ENCODE peak calls at places on chromosomes 11 and 22, in ten cellular contexts. V is HCT116, W is heart right ventricle, J is hepatocyte, E is SK-N-SH, G is HepG2, D is stomach, P is HAP-1, A is A549, K is fibroblast of lung. Q is an unnamed sample.

GRCh38 chr11:116946414-116946813 is 109.0 kb upstream of the APOA1 start:
- DNase-seq in E (no peak), V (no peak), K (peak; percentile 52), A (peak; percentile 6), G (no peak), D (no peak), W (no peak), P (no peak), J (no peak), Q (no peak)

GRCh38 chr22:45341503-45341902 is 31.8 kb downstream of the FAM118A start:
- DNase-seq in E (no peak), D (no peak), P (no peak), W (peak; percentile 26), A (no peak), K (no peak), V (no peak), G (no peak), J (no peak), Q (peak; percentile 18)

GRCh38 chr11:119783466-119784400 is 54.7 kb upstream of the NECTIN1 start:
- DNase-seq in W (no peak), E (no peak), A (no peak), G (no peak), P (no peak), D (no peak), K (peak; percentile 70), V (no peak), J (no peak), Q (no peak)

GRCh38 chr11:134545521-134545920 is 133.5 kb upstream of the B3GAT1 start:
- DNase-seq in W (no peak), A (no peak), V (no peak), D (no peak), J (no peak), G (no peak), P (no peak), E (no peak), K (no peak), Q (peak; percentile 2)

GRCh38 chr22:37549704-37550059 is 10.6 kb upstream of the CDC42EP1 start:
- DNase-seq in K (peak; percentile 74), J (peak; percentile 64), A (no peak), W (no peak), D (peak; percentile 90), P (no peak), E (peak; percentile 62), V (no peak), G (no peak), Q (peak; percentile 63)

GRCh38 chr11:20131744-20132666 is 28.3 kb downstream of the DBX1 start:
- DNase-seq in G (peak; percentile 35), W (peak; percentile 45), P (peak; percentile 78), K (peak; percentile 63), A (peak; percentile 70), J (peak; percentile 76), V (no peak), D (peak; percentile 68), E (peak; percentile 47), Q (peak; percentile 78)

GRCh38 chr11:116852261-116853125 is 15.1 kb upstream of the APOA1 start:
- DNase-seq in E (no peak), W (no peak), J (peak; percentile 58), A (no peak), D (no peak), P (no peak), G (no peak), V (no peak), K (peak; percentile 56), Q (peak; percentile 47)

GRCh38 chr11:12397953-12398352 is 20.6 kb downstream of the PARVA start:
- DNase-seq in P (no peak), D (no peak), E (no peak), G (no peak), A (peak; percentile 50), W (peak; percentile 62), K (peak; percentile 99), V (no peak), J (peak; percentile 40), Q (no peak)

GRCh38 chr11:35031869-35032268 is 107.1 kb upstream of the CD44 start:
- DNase-seq in D (no peak), V (no peak), G (no peak), P (no peak), K (no peak), W (no peak), E (no peak), J (no peak), A (no peak), Q (no peak)

GRCh38 chr11:42906226-42906625 is 405.6 kb upstream of the API5 start:
- DNase-seq in K (no peak), G (no peak), V (no peak), E (no peak), P (no peak), A (no peak), J (no peak), D (no peak), W (no peak), Q (no peak)

GRCh38 chr11:115298613-115299012 is 205.6 kb downstream of the CADM1 start:
- DNase-seq in G (no peak), E (no peak), D (no peak), P (no peak), K (no peak), V (no peak), W (peak; percentile 24), A (no peak), J (no peak), Q (no peak)

GRCh38 chr11:76678316-76678715 is 7.8 kb upstream of the LRRC32 start:
- DNase-seq in D (no peak), K (no peak), P (no peak), G (no peak), W (no peak), V (no peak), A (no peak), J (no peak), E (no peak), Q (no peak)

GRCh38 chr22:37244114-37244921 is at the start of gene RAC2:
- DNase-seq in G (no peak), E (peak; percentile 57), P (peak; percentile 71), J (peak; percentile 64), A (no peak), V (peak; percentile 51), K (peak; percentile 63), D (peak; percentile 78), W (peak; percentile 42), Q (peak; percentile 50)

GRCh38 chr11:8719260-8720190 is 36.9 kb downstream of the RPL27A start:
- DNase-seq in W (peak; percentile 53), E (no peak), D (no peak), P (no peak), V (peak; percentile 76), G (peak; percentile 48), J (peak; percentile 70), K (peak; percentile 98), A (peak; percentile 70), Q (no peak)
- H3K4me1 ChIP-seq in W (peaks cover 82% of the 10 kb centered on the region), E (peaks cover 29% of the 10 kb centered on the region), D (peaks cover 99% of the 10 kb centered on the region), P (no peaks in the 10 kb centered on the region), V (peaks cover 65% of the 10 kb centered on the region), G (peaks cover 84% of the 10 kb centered on the region), J (peaks cover 73% of the 10 kb centered on the region), K (peaks cover 64% of the 10 kb centered on the region), A (peaks cover 57% of the 10 kb centered on the region), Q (peaks cover 87% of the 10 kb centered on the region)

DNA sequence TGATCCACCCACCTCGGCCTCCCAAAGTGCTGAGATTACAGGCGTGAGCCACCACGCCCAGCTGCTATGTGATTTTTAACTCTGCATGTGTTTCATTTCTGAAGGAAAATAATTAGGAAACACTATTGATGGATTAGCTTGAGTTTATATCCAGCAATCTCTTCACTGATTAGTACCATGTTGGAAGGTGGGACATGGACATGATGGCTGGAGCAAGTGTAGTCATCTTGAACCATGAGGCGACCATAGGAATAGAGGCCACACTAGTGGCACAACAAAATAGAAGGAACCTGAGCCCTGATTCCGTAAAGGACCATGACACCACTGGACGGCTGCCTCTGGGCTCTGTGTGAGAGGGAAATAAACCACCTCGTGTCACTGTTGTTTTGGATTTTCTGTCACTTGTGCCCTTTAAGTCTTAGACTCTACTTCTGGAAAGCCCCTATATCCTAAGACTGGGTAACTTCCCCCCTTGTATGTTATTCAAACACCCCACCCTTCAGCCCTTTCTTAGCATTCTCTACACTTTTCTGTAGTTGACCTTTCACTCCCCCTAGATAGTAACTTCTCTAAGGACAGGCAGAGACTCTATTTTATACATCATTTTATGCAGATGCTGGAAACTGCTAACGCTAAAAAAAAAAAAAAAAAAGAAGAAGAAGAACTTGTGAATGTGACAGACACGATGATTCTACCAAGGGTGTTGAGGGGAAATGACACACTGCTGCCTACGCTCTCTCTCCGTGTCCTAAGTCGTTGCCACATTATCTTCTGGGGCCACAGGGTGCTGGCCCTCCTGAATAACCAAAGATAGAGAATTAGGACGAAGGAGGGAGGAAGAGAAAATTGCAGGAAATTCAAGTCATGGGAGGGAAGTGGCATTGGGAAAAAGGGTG is 2.7 kb upstream of the VPS37C start:
- DNase-seq in A (no peak), E (no peak), V (no peak), W (no peak), K (no peak), G (no peak), D (peak; percentile 20), P (no peak), J (no peak), Q (no peak)
- H3K4me3 ChIP-seq in A (no peak overlapping the region), E (no peak overlapping the region), V (no peak overlapping the region), W (no peak overlapping the region), K (no peak overlapping the region), G (no peak overlapping the region), D (no peak overlapping the region), P (no peak overlapping the region), J (no peak overlapping the region), Q (no peak overlapping the region)

GRCh38 chr11:72681226-72682153 is 7.3 kb upstream of the PDE2A start:
- DNase-seq in A (no peak), W (no peak), E (no peak), P (no peak), J (no peak), V (no peak), D (no peak), G (no peak), K (no peak), Q (no peak)
- H3K4me1 ChIP-seq in A (peaks cover 9% of the 10 kb centered on the region), W (peaks cover 24% of the 10 kb centered on the region), E (peaks cover 9% of the 10 kb centered on the region), P (no peaks in the 10 kb centered on the region), J (no peaks in the 10 kb centered on the region), V (peaks cover 13% of the 10 kb centered on the region), D (peaks cover 24% of the 10 kb centered on the region), G (no peaks in the 10 kb centered on the region), K (peaks cover 9% of the 10 kb centered on the region), Q (peaks cover 4% of the 10 kb centered on the region)

GRCh38 chr11:67422894-67423293 is 5.4 kb upstream of the RPS6KB2 start:
- DNase-seq in J (peak; percentile 67), P (no peak), A (no peak), E (no peak), W (no peak), G (no peak), K (no peak), D (no peak), V (no peak), Q (no peak)

GRCh38 chr11:67423466-67423865 is 4.8 kb upstream of the RPS6KB2 start:
- DNase-seq in G (no peak), D (no peak), J (no peak), E (no peak), K (no peak), A (no peak), P (no peak), V (no peak), W (no peak), Q (no peak)

GRCh38 chr11:67420147-67420645 is 4.7 kb downstream of the CARNS1 start:
- DNase-seq in W (no peak), J (no peak), V (no peak), D (no peak), E (no peak), P (no peak), G (no peak), K (no peak), A (no peak), Q (no peak)

GRCh38 chr11:67420646-67421420 is 5.4 kb downstream of the CARNS1 start:
- DNase-seq in K (peak; percentile 84), E (peak; percentile 100), G (peak; percentile 81), P (peak; percentile 98), J (peak; percentile 99), W (peak; percentile 96), V (peak; percentile 81), A (peak; percentile 92), D (peak; percentile 99), Q (peak; percentile 98)

GRCh38 chr11:67421421-67422031 is 6.0 kb downstream of the CARNS1 start:
- DNase-seq in G (no peak), E (no peak), P (no peak), J (no peak), A (no peak), W (no peak), V (no peak), D (no peak), K (no peak), Q (no peak)
- H3K4me3 ChIP-seq in G (peak overlapping the region; percentile 28), E (peak overlapping the region; percentile 66), P (peak overlapping the region; percentile 29), J (no peak overlapping the region), A (peak overlapping the region; percentile 57), W (peak overlapping the region; percentile 59), V (peak overlapping the region; percentile 38), D (peak overlapping the region; percentile 66), K (no peak overlapping the region), Q (peak overlapping the region; percentile 27)